ENCODE peak calls at places on chromosomes 7 and 10, in seven cellular contexts. I, Z, O, C, X, L and B are unnamed samples.

GRCh38 chr10:96280859-96281258 is 9.5 kb upstream of the BLNK start:
- DNase-seq in X (no peak), C (no peak), L (no peak), I (peak; percentile 21), O (no peak), Z (no peak), B (peak; percentile 80)

GRCh38 chr10:76210241-76210640 is 778.8 kb downstream of the LRMDA start:
- DNase-seq in O (no peak), L (no peak), Z (no peak), X (no peak), I (peak; percentile 47), C (no peak), B (no peak)

GRCh38 chr7:137820677-137821420 is 25.9 kb downstream of the DGKI start:
- DNase-seq in I (no peak), X (peak; percentile 82), Z (no peak), O (no peak), C (peak; percentile 60), L (no peak), B (no peak)

GRCh38 chr7:35241884-35242283 is 12.0 kb downstream of the TBX20 start:
- DNase-seq in L (no peak), X (no peak), I (peak; percentile 7), Z (no peak), C (no peak), O (no peak), B (no peak)

GRCh38 chr7:5677538-5678294 is 103.7 kb downstream of the RNF216 start:
- DNase-seq in Z (peak; percentile 57), I (peak; percentile 70), X (peak; percentile 60), C (peak; percentile 70), O (peak; percentile 84), L (no peak), B (peak; percentile 64)

GRCh38 chr7:111958431-111958830 is 247.8 kb downstream of the DOCK4 start:
- DNase-seq in I (no peak), Z (no peak), X (no peak), C (no peak), L (no peak), O (no peak), B (no peak)

GRCh38 chr7:34155225-34155908 is 250.0 kb downstream of the BMPER start:
- DNase-seq in I (no peak), Z (no peak), O (no peak), X (peak; percentile 60), L (no peak), C (peak; percentile 82), B (peak; percentile 73)

GRCh38 chr10:57168703-57169240 is 807.7 kb upstream of the ZWINT start:
- DNase-seq in I (peak; percentile 8), X (no peak), L (no peak), C (no peak), Z (no peak), O (no peak), B (no peak)

GRCh38 chr7:42071372-42072261 is 165.4 kb downstream of the GLI3 start:
- DNase-seq in X (peak; percentile 30), O (no peak), I (no peak), C (no peak), Z (no peak), L (no peak), B (peak; percentile 79)

GRCh38 chr7:68321076-68321639 is 1277.1 kb upstream of the AUTS2 start:
- DNase-seq in O (no peak), L (no peak), I (peak; percentile 11), X (peak; percentile 18), Z (peak; percentile 14), C (no peak), B (no peak)

GRCh38 chr7:114088541-114088940 is 169.7 kb upstream of the PPP1R3A start:
- DNase-seq in C (no peak), L (no peak), I (no peak), X (no peak), O (no peak), Z (no peak), B (no peak)

GRCh38 chr10:6064119-6064518 is 2.0 kb upstream of the IL2RA start:
- DNase-seq in I (no peak), X (no peak), Z (no peak), L (no peak), O (no peak), C (no peak), B (no peak)

GRCh38 chr7:82859106-82859850 is 303.4 kb downstream of the PCLO start:
- DNase-seq in O (peak; percentile 65), L (no peak), I (no peak), C (peak; percentile 11), X (no peak), Z (no peak), B (peak; percentile 0)

GRCh38 chr7:100491192-100491578 is 7.5 kb downstream of the NYAP1 start:
- DNase-seq in Z (no peak), I (no peak), L (no peak), C (no peak), X (no peak), O (no peak), B (no peak)

GRCh38 chr7:100489824-100490223 is 6.1 kb downstream of the NYAP1 start:
- DNase-seq in X (no peak), Z (peak; percentile 67), L (no peak), I (peak; percentile 35), C (peak; percentile 92), O (no peak), B (no peak)

GRCh38 chr7:100488333-100489095 is 4.8 kb downstream of the NYAP1 start:
- DNase-seq in O (no peak), Z (no peak), L (no peak), X (no peak), I (no peak), C (no peak), B (no peak)

GRCh38 chr7:100489121-100489520 is 5.4 kb downstream of the NYAP1 start:
- DNase-seq in X (no peak), L (no peak), Z (no peak), I (no peak), O (no peak), C (no peak), B (no peak)

DNA sequence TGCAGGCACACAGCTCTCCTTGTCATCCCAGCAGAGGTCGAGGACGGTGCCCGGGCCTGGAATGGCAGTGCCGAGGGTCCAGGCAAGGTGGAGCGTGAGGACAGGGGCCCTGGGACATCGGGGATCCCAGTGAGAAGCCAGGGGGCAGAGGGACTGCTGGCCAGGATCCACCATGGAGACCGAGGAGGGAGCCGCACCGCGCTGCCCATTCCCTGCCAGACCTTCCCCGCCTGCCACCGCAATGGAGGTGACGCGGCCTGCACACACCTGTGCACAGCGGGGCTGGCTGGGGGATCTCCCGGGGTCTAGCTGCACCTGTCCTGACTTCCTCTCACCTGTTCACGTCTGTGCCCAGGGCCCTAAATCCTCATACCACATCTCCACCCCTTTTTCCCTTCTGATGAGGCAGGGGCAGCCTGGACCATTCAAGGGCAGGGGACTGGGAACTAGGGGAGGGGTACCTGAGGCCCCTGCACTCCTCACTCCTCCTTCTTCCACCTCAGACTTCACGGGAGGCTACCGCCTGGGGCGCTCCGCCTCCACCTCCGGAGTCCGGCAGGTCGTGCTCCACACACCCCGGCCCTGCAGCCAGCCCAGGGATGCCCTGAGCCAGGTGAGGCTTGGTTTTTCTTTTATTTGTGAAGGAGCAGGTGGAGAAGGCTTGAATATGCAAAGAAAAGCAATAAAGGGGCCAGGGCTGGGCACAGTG is 6.9 kb downstream of the NYAP1 start:
- DNase-seq in O (no peak), X (no peak), Z (no peak), C (no peak), L (no peak), I (no peak), B (no peak)
- TF ChIP-seq CTCF in O (no peak), X (no peak), Z (no peak), C (no peak), L (no peak), I (no peak), B (no peak)

GRCh38 chr7:129642871-129643515 is 31.5 kb downstream of the NRF1 start:
- DNase-seq in C (no peak), Z (no peak), I (no peak), L (no peak), X (no peak), O (no peak), B (no peak)
- H3K27me3 ChIP-seq in C (no peaks in the 10 kb centered on the region), Z (no peaks in the 10 kb centered on the region), I (no peaks in the 10 kb centered on the region), L (no peaks in the 10 kb centered on the region), X (no peaks in the 10 kb centered on the region), O (no peaks in the 10 kb centered on the region), B (no peaks in the 10 kb centered on the region)

GRCh38 chr7:76211216-76211615 is 9.5 kb downstream of the SRRM3 start:
- DNase-seq in Z (no peak), X (no peak), O (no peak), I (no peak), L (no peak), C (no peak), B (no peak)

GRCh38 chr7:76222333-76222732 is 20.6 kb downstream of the SRRM3 start:
- DNase-seq in C (no peak), L (no peak), O (no peak), Z (no peak), X (no peak), I (no peak), B (no peak)

GRCh38 chr7:76217942-76218566 is 16.4 kb downstream of the SRRM3 start:
- DNase-seq in Z (no peak), C (no peak), I (no peak), X (no peak), L (no peak), O (no peak), B (no peak)

GRCh38 chr7:76220185-76221057 is 18.7 kb downstream of the SRRM3 start:
- DNase-seq in I (peak; percentile 16), L (no peak), C (peak; percentile 18), Z (no peak), X (peak; percentile 49), O (no peak), B (no peak)

GRCh38 chr7:76216683-76217082 is 15.0 kb downstream of the SRRM3 start:
- DNase-seq in I (no peak), L (no peak), C (no peak), Z (no peak), X (no peak), O (no peak), B (no peak)
- H3K27ac ChIP-seq in I (no peak overlapping the region), L (no peak overlapping the region), C (no peak overlapping the region), Z (no peak overlapping the region), X (no peak overlapping the region), O (no peak overlapping the region), B (no peak overlapping the region)

GRCh38 chr7:49479421-49479820 is 294.0 kb upstream of the VWC2 start:
- DNase-seq in C (no peak), X (no peak), L (no peak), I (no peak), O (no peak), Z (no peak), B (no peak)

GRCh38 chr7:49486974-49487919 is 286.2 kb upstream of the VWC2 start:
- DNase-seq in X (no peak), L (no peak), C (no peak), I (no peak), O (no peak), Z (no peak), B (no peak)

GRCh38 chr7:49479936-49480544 is 293.4 kb upstream of the VWC2 start:
- DNase-seq in Z (no peak), O (no peak), L (no peak), X (no peak), C (no peak), I (no peak), B (no peak)

GRCh38 chr7:49488573-49488972 is 284.9 kb upstream of the VWC2 start:
- DNase-seq in O (no peak), Z (no peak), C (no peak), L (no peak), I (no peak), X (no peak), B (no peak)

DNA sequence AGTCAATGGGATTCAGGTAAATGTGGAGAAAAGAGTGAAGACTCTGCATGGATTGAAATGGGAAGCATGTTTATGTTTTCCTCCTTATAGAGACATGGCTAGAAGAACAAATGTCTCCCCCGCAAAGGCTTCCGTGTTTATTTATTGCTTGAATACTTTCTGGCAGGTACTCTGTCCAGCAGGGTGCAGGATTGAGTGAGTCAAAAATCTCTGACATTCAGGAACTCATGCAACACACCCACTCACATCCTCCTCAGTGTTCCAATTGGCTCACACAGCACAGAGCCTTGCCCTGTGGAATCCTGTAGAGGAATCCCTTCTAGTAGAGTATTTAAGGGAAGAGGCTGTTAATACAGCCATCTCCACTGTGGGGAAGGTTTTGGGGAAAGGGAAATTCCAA is 290.3 kb upstream of the VWC2 start:
- DNase-seq in C (no peak), Z (no peak), L (no peak), O (no peak), X (no peak), I (peak; percentile 53), B (no peak)
- TF ChIP-seq CTCF in C (no peak), Z (no peak), L (no peak), O (no peak), X (no peak), I (peak; percentile 59), B (peak; percentile 29)